ENCODE peak calls at places on chromosomes 4 and X, in four cellular contexts. One of them, this sample, is unnamed.

GRCh38 chrX:110287605-110288004 is 30.3 kb downstream of the AMMECR1 start:
- DNase-seq in uterus: no peak
- DNase-seq in PC-3: no peak
- DNase-seq in ovary: no peak
- DNase-seq in this sample: no peak

GRCh38 chrX:3384330-3384729 is 37.9 kb upstream of the MXRA5 start:
- DNase-seq in uterus: no peak
- DNase-seq in PC-3: peak
- DNase-seq in ovary: no peak
- DNase-seq in this sample: no peak

GRCh38 chrX:150958177-150958576 is 25.0 kb upstream of the HMGB3 start:
- DNase-seq in uterus: no peak
- DNase-seq in PC-3: no peak
- DNase-seq in ovary: no peak
- DNase-seq in this sample: no peak

GRCh38 chr4:30825008-30825765 is 105.0 kb downstream of the PCDH7 start:
- DNase-seq in uterus: no peak
- DNase-seq in PC-3: peak
- DNase-seq in ovary: no peak
- DNase-seq in this sample: no peak

GRCh38 chrX:1493877-1494510 is 41.3 kb upstream of the ASMTL start:
- DNase-seq in uterus: no peak
- DNase-seq in PC-3: no peak
- DNase-seq in ovary: no peak
- DNase-seq in this sample: no peak

GRCh38 chr4:55078987-55079386 is 46.4 kb downstream of the KDR start:
- DNase-seq in uterus: peak
- DNase-seq in PC-3: peak
- DNase-seq in ovary: no peak
- DNase-seq in this sample: no peak

GRCh38 chr4:10079951-10080873 is 36.4 kb downstream of the WDR1 start:
- DNase-seq in uterus: peak
- DNase-seq in PC-3: no peak
- DNase-seq in ovary: no peak
- DNase-seq in this sample: no peak

GRCh38 chr4:6342530-6343293 is 73.1 kb downstream of the WFS1 start:
- DNase-seq in uterus: peak
- DNase-seq in PC-3: no peak
- DNase-seq in ovary: no peak
- DNase-seq in this sample: no peak

GRCh38 chr4:132642196-132642817 is 506.8 kb upstream of the PCDH10 start:
- DNase-seq in uterus: no peak
- DNase-seq in PC-3: peak
- DNase-seq in ovary: no peak
- DNase-seq in this sample: peak

GRCh38 chr4:73754934-73755333 is 14.6 kb downstream of the CXCL8 start:
- DNase-seq in uterus: no peak
- DNase-seq in PC-3: no peak
- DNase-seq in ovary: no peak
- DNase-seq in this sample: no peak

GRCh38 chr4:29540439-29541102 is 1179.6 kb upstream of the PCDH7 start:
- DNase-seq in uterus: no peak
- DNase-seq in PC-3: no peak
- DNase-seq in ovary: no peak
- DNase-seq in this sample: peak

GRCh38 chrX:45518552-45518951 is 317.9 kb upstream of the DIPK2B start:
- DNase-seq in uterus: no peak
- DNase-seq in PC-3: no peak
- DNase-seq in ovary: no peak
- DNase-seq in this sample: no peak

GRCh38 chr4:3529363-3529762 is 2.9 kb downstream of the LRPAP1 start:
- DNase-seq in uterus: no peak
- DNase-seq in PC-3: no peak
- DNase-seq in ovary: no peak
- DNase-seq in this sample: no peak

GRCh38 chr4:124183926-124184325 is 528.6 kb downstream of the ANKRD50 start:
- DNase-seq in uterus: no peak
- DNase-seq in PC-3: no peak
- DNase-seq in ovary: no peak
- DNase-seq in this sample: no peak

GRCh38 chr4:186351672-186352194 is 85.7 kb downstream of the F11 start:
- DNase-seq in uterus: no peak
- DNase-seq in PC-3: no peak
- DNase-seq in ovary: no peak
- DNase-seq in this sample: no peak

GRCh38 chr4:176230827-176231226 is 35.4 kb upstream of the SPATA4 start:
- DNase-seq in uterus: no peak
- DNase-seq in PC-3: no peak
- DNase-seq in ovary: no peak
- DNase-seq in this sample: no peak

GRCh38 chr4:53019485-53020382 is 157.6 kb downstream of the RASL11B start:
- DNase-seq in uterus: peak
- DNase-seq in PC-3: peak
- DNase-seq in ovary: no peak
- DNase-seq in this sample: peak

GRCh38 chr4:76012388-76012801 is 5.1 kb upstream of the CXCL9 start:
- DNase-seq in uterus: no peak
- DNase-seq in PC-3: no peak
- DNase-seq in ovary: no peak
- DNase-seq in this sample: no peak

GRCh38 chr4:76011018-76011670 is 3.8 kb upstream of the CXCL9 start:
- DNase-seq in uterus: no peak
- DNase-seq in PC-3: no peak
- DNase-seq in ovary: no peak
- DNase-seq in this sample: no peak

GRCh38 chr4:76016383-76016782 is 6.9 kb downstream of the CXCL10 start:
- DNase-seq in uterus: no peak
- DNase-seq in PC-3: peak
- DNase-seq in ovary: no peak
- DNase-seq in this sample: no peak

GRCh38 chr4:76013540-76013939 is 6.2 kb upstream of the CXCL9 start:
- DNase-seq in uterus: no peak
- DNase-seq in PC-3: no peak
- DNase-seq in ovary: no peak
- DNase-seq in this sample: no peak

GRCh38 chr4:76011700-76012387 is 4.5 kb upstream of the CXCL9 start:
- DNase-seq in uterus: no peak
- DNase-seq in PC-3: peak
- DNase-seq in ovary: no peak
- DNase-seq in this sample: peak
- H3K27ac ChIP-seq in uterus: peak
- H3K27ac ChIP-seq in PC-3: peak
- H3K27ac ChIP-seq in ovary: no peak
- H3K27ac ChIP-seq in this sample: peak

GRCh38 chrX:119791437-119792231 is at the start of gene RPL39:
- DNase-seq in uterus: peak
- DNase-seq in PC-3: peak
- DNase-seq in ovary: peak
- DNase-seq in this sample: peak

GRCh38 chrX:119790977-119791436 is 423 bp downstream of the RPL39 start:
- DNase-seq in uterus: peak
- DNase-seq in PC-3: peak
- DNase-seq in ovary: no peak
- DNase-seq in this sample: peak
- TF ChIP-seq CTCF in uterus: no peak
- TF ChIP-seq CTCF in PC-3: peak
- TF ChIP-seq CTCF in ovary: no peak
- TF ChIP-seq CTCF in this sample: no peak

DNA sequence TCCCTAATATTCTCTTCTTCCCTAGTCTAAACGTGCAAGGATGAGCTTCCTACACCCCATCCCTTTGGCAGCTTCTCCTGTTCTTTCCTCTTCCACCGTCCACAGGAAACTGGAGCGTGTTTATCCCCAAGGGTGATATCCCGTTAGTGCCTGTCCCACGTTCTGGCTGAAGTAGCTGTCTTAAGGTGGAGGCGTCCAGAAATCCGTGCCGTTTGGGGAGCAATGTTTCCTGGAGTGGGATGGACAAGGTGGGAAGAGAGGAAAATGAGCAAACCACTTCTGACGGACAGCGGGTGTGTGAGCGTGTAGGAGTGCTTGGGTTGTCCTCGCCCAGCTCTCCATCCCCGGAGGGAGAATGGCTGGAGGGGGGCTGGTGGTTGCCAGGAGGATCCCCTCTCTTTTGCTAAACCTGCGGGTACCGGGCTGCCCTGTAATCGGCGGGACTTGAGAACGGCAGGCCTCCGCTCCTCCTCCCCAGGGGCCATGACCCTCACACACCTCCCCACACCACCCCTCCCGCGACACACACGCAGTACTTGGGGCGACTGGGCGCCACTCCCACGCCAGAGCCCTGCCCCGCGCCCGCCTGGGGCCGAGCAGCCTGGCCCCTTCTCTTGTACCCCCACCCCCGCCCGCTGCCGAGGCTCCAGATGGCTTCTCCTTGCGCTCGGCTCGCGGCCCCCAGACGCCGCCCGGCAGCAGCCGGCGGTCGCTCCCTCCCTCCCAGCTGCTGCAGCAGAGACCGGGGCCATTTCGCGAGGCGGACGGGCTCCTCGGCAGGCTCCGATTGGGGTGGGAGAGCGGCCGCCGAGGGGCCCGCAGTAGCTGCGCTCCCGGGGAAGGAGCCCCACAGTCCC is 13.9 kb upstream of the PRDM8 start:
- DNase-seq in uterus: peak
- DNase-seq in PC-3: no peak
- DNase-seq in ovary: peak
- DNase-seq in this sample: no peak
- H3K27ac ChIP-seq in uterus: peak
- H3K27ac ChIP-seq in PC-3: peak
- H3K27ac ChIP-seq in ovary: peak
- H3K27ac ChIP-seq in this sample: peak

DNA sequence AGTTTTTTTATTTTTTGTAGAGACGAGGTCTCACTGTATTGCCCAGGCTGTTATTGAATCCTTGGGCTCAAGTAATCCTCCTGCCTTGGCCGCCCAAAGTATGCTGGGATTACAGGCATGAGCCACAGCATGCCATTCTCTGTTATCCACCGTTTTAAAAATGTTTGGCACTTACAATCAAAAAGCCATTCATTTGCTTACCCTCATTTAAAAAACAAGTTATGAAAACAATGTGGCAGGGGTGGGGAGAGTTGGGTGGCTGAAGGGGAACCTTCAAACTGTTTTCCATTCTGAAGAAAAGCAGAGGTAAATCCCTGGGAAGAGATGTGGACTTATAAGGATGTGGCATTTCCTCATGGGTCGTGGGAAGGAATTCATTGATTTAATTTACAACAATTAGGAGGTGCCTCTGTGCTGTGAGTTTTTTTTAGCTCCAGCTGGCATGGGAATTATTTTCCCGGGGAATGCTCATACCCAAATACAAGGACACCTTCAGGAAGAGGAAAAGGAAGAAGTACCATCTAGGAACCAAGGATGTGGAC is 103.5 kb downstream of the MID1 start:
- DNase-seq in uterus: no peak
- DNase-seq in PC-3: no peak
- DNase-seq in ovary: no peak
- DNase-seq in this sample: no peak
- TF ChIP-seq CTCF in uterus: no peak
- TF ChIP-seq CTCF in PC-3: no peak
- TF ChIP-seq CTCF in ovary: no peak
- TF ChIP-seq CTCF in this sample: no peak

DNA sequence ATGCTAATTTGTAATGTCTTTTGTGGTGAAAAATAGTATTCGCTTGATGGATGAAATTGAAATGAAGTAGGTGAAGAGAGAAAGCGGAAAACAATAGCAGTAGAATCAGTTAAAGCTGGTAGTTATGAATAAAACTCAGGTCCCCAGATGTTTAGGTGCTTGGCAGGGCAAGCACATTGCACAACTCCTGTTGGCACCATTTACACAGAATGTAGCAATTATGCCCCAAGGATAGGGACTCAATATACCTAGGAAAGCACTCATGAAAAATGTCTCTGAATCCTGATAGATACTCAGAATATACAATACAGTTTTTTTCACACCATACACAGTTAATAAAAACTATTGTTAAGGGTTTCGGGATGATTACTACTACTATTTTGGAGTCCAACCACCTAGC is 26.5 kb upstream of the GRIA3 start:
- DNase-seq in uterus: no peak
- DNase-seq in PC-3: no peak
- DNase-seq in ovary: no peak
- DNase-seq in this sample: no peak
- H3K27ac ChIP-seq in uterus: no peak
- H3K27ac ChIP-seq in PC-3: no peak
- H3K27ac ChIP-seq in ovary: no peak
- H3K27ac ChIP-seq in this sample: no peak

DNA sequence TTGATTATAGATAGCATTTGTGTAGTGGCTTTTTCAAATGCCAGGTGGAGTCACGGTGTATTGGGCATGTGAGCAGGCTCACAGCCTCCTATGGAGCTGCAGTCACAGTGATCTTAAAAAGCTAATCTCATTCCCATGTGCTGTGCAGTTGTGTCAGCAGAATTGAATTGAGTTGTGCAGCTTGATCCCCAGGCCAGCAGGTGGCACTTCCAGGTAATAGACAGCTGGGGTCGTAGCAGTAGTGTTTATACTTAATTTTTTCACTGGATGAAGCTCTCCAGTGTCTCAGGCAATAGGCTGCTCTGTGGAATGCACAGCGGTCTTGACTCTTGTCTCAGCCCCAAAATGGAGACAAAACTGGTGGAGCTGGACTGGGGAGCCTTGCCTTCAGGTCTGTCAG is 1028.1 kb downstream of the SH3BGRL start:
- DNase-seq in uterus: no peak
- DNase-seq in PC-3: no peak
- DNase-seq in ovary: no peak
- DNase-seq in this sample: no peak
- TF ChIP-seq CTCF in uterus: no peak
- TF ChIP-seq CTCF in PC-3: peak
- TF ChIP-seq CTCF in ovary: no peak
- TF ChIP-seq CTCF in this sample: no peak

GRCh38 chr4:1344696-1345095 is 2.3 kb upstream of the UVSSA start:
- DNase-seq in uterus: no peak
- DNase-seq in PC-3: peak
- DNase-seq in ovary: no peak
- DNase-seq in this sample: no peak
- H3K27ac ChIP-seq in uterus: no peak
- H3K27ac ChIP-seq in PC-3: peak
- H3K27ac ChIP-seq in ovary: no peak
- H3K27ac ChIP-seq in this sample: peak

This sample was measured in RWPE1.